ENCODE peak calls at places on chromosomes 1 and 21, in ten cellular contexts. X is H54; N is astrocyte of the spinal cord; B is activated naive CD4-positive, alpha-beta T cell; M is GM23248; R is NCI-H2081 treated with DMSO at 0.1 percent for 48 hours; Y is stimulated activated CD8-positive, alpha-beta memory T cell treated with anti-CD3 and anti-CD28 coated beads, Interleukin-4, amount 100 ng/mL, for 24 hours; W is foreskin fibroblast; L is activated CD4-positive, CD25-positive, alpha-beta regulatory T cell treated with anti-CD3 and anti-CD28 coated beads, Interleukin-2, amount 50 U/mL, for 72 hours; C is A549. D is an unnamed sample.

GRCh38 chr1:201184734-201185453 is 5.7 kb upstream of the IGFN1 start:
- DNase-seq in B (no peak), W (peak), C (peak), N (peak), R (no peak), X (peak), Y (no peak), M (peak), L (no peak), D (no peak)

GRCh38 chr21:42545317-42545716 is 31.7 kb downstream of the SLC37A1 start:
- DNase-seq in Y (no peak), N (no peak), B (no peak), R (no peak), M (no peak), C (no peak), L (no peak), X (no peak), W (no peak), D (peak)

GRCh38 chr1:12172042-12172851 is 5.5 kb downstream of the TNFRSF1B start:
- DNase-seq in C (no peak), X (no peak), L (no peak), Y (no peak), W (no peak), B (no peak), R (no peak), N (no peak), M (no peak), D (no peak)

GRCh38 chr1:2459757-2460156 is 16.3 kb upstream of the PLCH2 start:
- DNase-seq in L (no peak), B (no peak), X (no peak), C (no peak), N (peak), W (peak), M (peak), R (no peak), Y (no peak), D (no peak)

GRCh38 chr1:11473635-11474034 is 5.3 kb upstream of the DISP3 start:
- DNase-seq in C (no peak), X (peak), R (no peak), Y (no peak), W (peak), B (no peak), L (no peak), N (no peak), M (peak), D (no peak)

GRCh38 chr1:56329970-56330369 is 249.4 kb downstream of the PLPP3 start:
- DNase-seq in L (no peak), M (peak), R (no peak), X (no peak), B (no peak), C (no peak), N (no peak), W (no peak), Y (no peak), D (no peak)

GRCh38 chr1:53896673-53897229 is 2.8 kb downstream of the DIO1 start:
- DNase-seq in R (no peak), L (no peak), M (peak), C (no peak), N (peak), B (no peak), X (peak), Y (no peak), W (peak), D (no peak)

GRCh38 chr1:170620164-170620563 is 43.8 kb upstream of the PRRX1 start:
- DNase-seq in X (no peak), N (no peak), Y (no peak), M (peak), C (no peak), B (no peak), W (peak), L (no peak), R (no peak), D (no peak)

GRCh38 chr1:169201084-169201619 is 94.7 kb downstream of the ATP1B1 start:
- DNase-seq in Y (no peak), W (peak), X (no peak), L (no peak), B (no peak), N (peak), C (no peak), R (no peak), M (peak), D (no peak)

GRCh38 chr1:29736582-29737188 is 500.4 kb downstream of the PTPRU start:
- DNase-seq in B (no peak), M (peak), L (no peak), Y (no peak), X (no peak), W (peak), N (peak), R (no peak), C (peak), D (peak)

GRCh38 chr1:54121482-54122130 is 31.2 kb downstream of the CDCP2 start:
- DNase-seq in X (peak), N (peak), M (peak), C (peak), Y (peak), B (peak), W (peak), R (no peak), L (peak), D (peak)

GRCh38 chr1:248805905-248806304 is 19.8 kb downstream of the SH3BP5L start:
- DNase-seq in X (no peak), R (no peak), Y (no peak), L (no peak), B (no peak), N (no peak), C (no peak), M (no peak), W (no peak), D (no peak)

GRCh38 chr1:167928457-167928852 is 8.0 kb upstream of the DCAF6 start:
- DNase-seq in X (no peak), R (no peak), M (no peak), L (no peak), B (no peak), C (no peak), N (no peak), W (no peak), Y (no peak), D (no peak)

GRCh38 chr1:208731976-208732821 is 488.0 kb upstream of the PLXNA2 start:
- DNase-seq in N (no peak), Y (no peak), W (no peak), B (no peak), C (no peak), L (no peak), X (no peak), R (peak), M (no peak), D (no peak)

GRCh38 chr1:234536756-234537155 is 57.8 kb upstream of the TARBP1 start:
- DNase-seq in Y (no peak), B (no peak), C (no peak), W (no peak), N (no peak), R (no peak), X (no peak), M (no peak), L (no peak), D (peak)

GRCh38 chr21:44742418-44743153 is 31.2 kb upstream of the TSPEAR start:
- DNase-seq in R (peak), N (no peak), C (no peak), L (no peak), X (no peak), Y (no peak), W (no peak), B (no peak), M (peak), D (no peak)

GRCh38 chr1:41371630-41372599 is 10.7 kb downstream of the FOXO6 start:
- DNase-seq in X (no peak), L (no peak), M (no peak), C (no peak), W (no peak), B (no peak), N (no peak), Y (no peak), R (peak), D (no peak)

GRCh38 chr1:52423771-52424170 is 19.4 kb downstream of the PRPF38A start:
- DNase-seq in N (no peak), B (peak), R (no peak), L (peak), Y (peak), C (no peak), M (no peak), X (no peak), W (no peak), D (no peak)

GRCh38 chr21:44751799-44752636 is 40.6 kb upstream of the TSPEAR start:
- DNase-seq in M (no peak), B (no peak), X (no peak), C (no peak), N (no peak), W (no peak), L (no peak), R (no peak), Y (no peak), D (no peak)

GRCh38 chr1:218171302-218171893 is 113.7 kb upstream of the RRP15 start:
- DNase-seq in N (peak), L (no peak), W (peak), B (no peak), X (no peak), M (peak), Y (no peak), R (peak), C (peak), D (no peak)

GRCh38 chr1:88022507-88022906 is 661.6 kb upstream of the PKN2 start:
- DNase-seq in C (no peak), X (no peak), W (no peak), Y (no peak), M (no peak), B (no peak), N (no peak), L (no peak), R (no peak), D (no peak)